ENCODE peak calls at places on chromosomes 13 and 19, in five cellular contexts. One of them, this sample, is unnamed.

GRCh38 chr13:30045916-30046704 is 195.7 kb upstream of the UBL3 start:
- DNase-seq in NCI-H1436 treated with DMSO at 0.1 percent for 48 hours: no peak
- DNase-seq in cardiac muscle cell: no peak
- DNase-seq in mammary epithelial cell: peak
- DNase-seq in non-pigmented ciliary epithelial cell: peak
- DNase-seq in this sample: no peak

GRCh38 chr13:29509999-29510586 is 85.4 kb downstream of the SLC7A1 start:
- DNase-seq in NCI-H1436 treated with DMSO at 0.1 percent for 48 hours: no peak
- DNase-seq in cardiac muscle cell: no peak
- DNase-seq in mammary epithelial cell: no peak
- DNase-seq in non-pigmented ciliary epithelial cell: no peak
- DNase-seq in this sample: no peak

GRCh38 chr19:33440682-33441081 is 67.2 kb downstream of the CEBPG start:
- DNase-seq in NCI-H1436 treated with DMSO at 0.1 percent for 48 hours: no peak
- DNase-seq in cardiac muscle cell: no peak
- DNase-seq in mammary epithelial cell: no peak
- DNase-seq in non-pigmented ciliary epithelial cell: no peak
- DNase-seq in this sample: no peak

GRCh38 chr19:15575406-15575805 is 39.6 kb upstream of the CYP4F8 start:
- DNase-seq in NCI-H1436 treated with DMSO at 0.1 percent for 48 hours: no peak
- DNase-seq in cardiac muscle cell: no peak
- DNase-seq in mammary epithelial cell: no peak
- DNase-seq in non-pigmented ciliary epithelial cell: no peak
- DNase-seq in this sample: no peak

GRCh38 chr13:27269114-27269665 is 1.4 kb upstream of the RASL11A start:
- DNase-seq in NCI-H1436 treated with DMSO at 0.1 percent for 48 hours: no peak
- DNase-seq in cardiac muscle cell: no peak
- DNase-seq in mammary epithelial cell: no peak
- DNase-seq in non-pigmented ciliary epithelial cell: no peak
- DNase-seq in this sample: no peak

GRCh38 chr13:25375727-25376358 is 4.1 kb downstream of the ATP8A2 start:
- DNase-seq in NCI-H1436 treated with DMSO at 0.1 percent for 48 hours: no peak
- DNase-seq in cardiac muscle cell: peak
- DNase-seq in mammary epithelial cell: peak
- DNase-seq in non-pigmented ciliary epithelial cell: peak
- DNase-seq in this sample: peak

GRCh38 chr19:16506961-16507360 is 10.8 kb downstream of the C19orf44 start:
- DNase-seq in NCI-H1436 treated with DMSO at 0.1 percent for 48 hours: no peak
- DNase-seq in cardiac muscle cell: no peak
- DNase-seq in mammary epithelial cell: no peak
- DNase-seq in non-pigmented ciliary epithelial cell: no peak
- DNase-seq in this sample: no peak

GRCh38 chr13:45303866-45304265 is 37.1 kb downstream of the TPT1 start:
- DNase-seq in NCI-H1436 treated with DMSO at 0.1 percent for 48 hours: no peak
- DNase-seq in cardiac muscle cell: no peak
- DNase-seq in mammary epithelial cell: no peak
- DNase-seq in non-pigmented ciliary epithelial cell: no peak
- DNase-seq in this sample: no peak

GRCh38 chr19:14661372-14661924 is 13.2 kb downstream of the ADGRE3 start:
- DNase-seq in NCI-H1436 treated with DMSO at 0.1 percent for 48 hours: no peak
- DNase-seq in cardiac muscle cell: no peak
- DNase-seq in mammary epithelial cell: no peak
- DNase-seq in non-pigmented ciliary epithelial cell: no peak
- DNase-seq in this sample: no peak

GRCh38 chr19:12648088-12648487 is 18.5 kb downstream of the MAN2B1 start:
- DNase-seq in NCI-H1436 treated with DMSO at 0.1 percent for 48 hours: no peak
- DNase-seq in cardiac muscle cell: no peak
- DNase-seq in mammary epithelial cell: no peak
- DNase-seq in non-pigmented ciliary epithelial cell: no peak
- DNase-seq in this sample: no peak

GRCh38 chr19:52391135-52391534 is 6.5 kb upstream of the ZNF528 start:
- DNase-seq in NCI-H1436 treated with DMSO at 0.1 percent for 48 hours: no peak
- DNase-seq in cardiac muscle cell: no peak
- DNase-seq in mammary epithelial cell: no peak
- DNase-seq in non-pigmented ciliary epithelial cell: no peak
- DNase-seq in this sample: no peak

GRCh38 chr13:75359266-75359665 is 122.7 kb downstream of the TBC1D4 start:
- DNase-seq in NCI-H1436 treated with DMSO at 0.1 percent for 48 hours: no peak
- DNase-seq in cardiac muscle cell: no peak
- DNase-seq in mammary epithelial cell: peak
- DNase-seq in non-pigmented ciliary epithelial cell: peak
- DNase-seq in this sample: no peak

GRCh38 chr19:5957132-5957531 is 20.8 kb downstream of the RANBP3 start:
- DNase-seq in NCI-H1436 treated with DMSO at 0.1 percent for 48 hours: no peak
- DNase-seq in cardiac muscle cell: no peak
- DNase-seq in mammary epithelial cell: no peak
- DNase-seq in non-pigmented ciliary epithelial cell: no peak
- DNase-seq in this sample: no peak

GRCh38 chr19:39144487-39145071 is 19.0 kb downstream of the PAK4 start:
- DNase-seq in NCI-H1436 treated with DMSO at 0.1 percent for 48 hours: no peak
- DNase-seq in cardiac muscle cell: no peak
- DNase-seq in mammary epithelial cell: no peak
- DNase-seq in non-pigmented ciliary epithelial cell: no peak
- DNase-seq in this sample: peak

GRCh38 chr13:110266431-110266809 is 40.5 kb downstream of the COL4A1 start:
- DNase-seq in NCI-H1436 treated with DMSO at 0.1 percent for 48 hours: no peak
- DNase-seq in cardiac muscle cell: no peak
- DNase-seq in mammary epithelial cell: no peak
- DNase-seq in non-pigmented ciliary epithelial cell: no peak
- DNase-seq in this sample: no peak

GRCh38 chr13:73390100-73390499 is 331.3 kb downstream of the KLF5 start:
- DNase-seq in NCI-H1436 treated with DMSO at 0.1 percent for 48 hours: no peak
- DNase-seq in cardiac muscle cell: no peak
- DNase-seq in mammary epithelial cell: peak
- DNase-seq in non-pigmented ciliary epithelial cell: no peak
- DNase-seq in this sample: no peak

GRCh38 chr19:2270572-2271515 is 11.1 kb downstream of the PEAK3 start:
- DNase-seq in NCI-H1436 treated with DMSO at 0.1 percent for 48 hours: no peak
- DNase-seq in cardiac muscle cell: peak
- DNase-seq in mammary epithelial cell: peak
- DNase-seq in non-pigmented ciliary epithelial cell: no peak
- DNase-seq in this sample: peak

GRCh38 chr19:51097166-51097736 is 11.0 kb downstream of the CTU1 start:
- DNase-seq in NCI-H1436 treated with DMSO at 0.1 percent for 48 hours: no peak
- DNase-seq in cardiac muscle cell: peak
- DNase-seq in mammary epithelial cell: peak
- DNase-seq in non-pigmented ciliary epithelial cell: no peak
- DNase-seq in this sample: peak

GRCh38 chr19:40264314-40265054 is 20.7 kb downstream of the AKT2 start:
- DNase-seq in NCI-H1436 treated with DMSO at 0.1 percent for 48 hours: no peak
- DNase-seq in cardiac muscle cell: no peak
- DNase-seq in mammary epithelial cell: no peak
- DNase-seq in non-pigmented ciliary epithelial cell: no peak
- DNase-seq in this sample: no peak

GRCh38 chr13:102688306-102688973 is 6.4 kb downstream of the METTL21C start:
- DNase-seq in NCI-H1436 treated with DMSO at 0.1 percent for 48 hours: no peak
- DNase-seq in cardiac muscle cell: no peak
- DNase-seq in mammary epithelial cell: no peak
- DNase-seq in non-pigmented ciliary epithelial cell: no peak
- DNase-seq in this sample: no peak

GRCh38 chr19:19386373-19386869 is 19.1 kb upstream of the GATAD2A start:
- DNase-seq in NCI-H1436 treated with DMSO at 0.1 percent for 48 hours: no peak
- DNase-seq in cardiac muscle cell: no peak
- DNase-seq in mammary epithelial cell: no peak
- DNase-seq in non-pigmented ciliary epithelial cell: no peak
- DNase-seq in this sample: no peak

GRCh38 chr19:47778954-47779351 is 450 bp downstream of the SELENOW start:
- DNase-seq in NCI-H1436 treated with DMSO at 0.1 percent for 48 hours: no peak
- DNase-seq in cardiac muscle cell: peak
- DNase-seq in mammary epithelial cell: peak
- DNase-seq in non-pigmented ciliary epithelial cell: no peak
- DNase-seq in this sample: no peak

GRCh38 chr13:108478179-108478578 is 151.2 kb upstream of the MYO16 start:
- DNase-seq in NCI-H1436 treated with DMSO at 0.1 percent for 48 hours: no peak
- DNase-seq in cardiac muscle cell: no peak
- DNase-seq in mammary epithelial cell: no peak
- DNase-seq in non-pigmented ciliary epithelial cell: no peak
- DNase-seq in this sample: no peak

GRCh38 chr19:55173717-55174409 is 6.2 kb downstream of the SYT5 start:
- DNase-seq in NCI-H1436 treated with DMSO at 0.1 percent for 48 hours: no peak
- DNase-seq in cardiac muscle cell: peak
- DNase-seq in mammary epithelial cell: peak
- DNase-seq in non-pigmented ciliary epithelial cell: no peak
- DNase-seq in this sample: peak

GRCh38 chr13:100454876-100455275 is 133.7 kb downstream of the GGACT start:
- DNase-seq in NCI-H1436 treated with DMSO at 0.1 percent for 48 hours: no peak
- DNase-seq in cardiac muscle cell: no peak
- DNase-seq in mammary epithelial cell: peak
- DNase-seq in non-pigmented ciliary epithelial cell: peak
- DNase-seq in this sample: no peak

GRCh38 chr13:34321986-34322385 is 504.0 kb downstream of the RFC3 start:
- DNase-seq in NCI-H1436 treated with DMSO at 0.1 percent for 48 hours: no peak
- DNase-seq in cardiac muscle cell: no peak
- DNase-seq in mammary epithelial cell: no peak
- DNase-seq in non-pigmented ciliary epithelial cell: no peak
- DNase-seq in this sample: no peak

GRCh38 chr19:41871573-41872383 is 5.3 kb upstream of the CD79A start:
- DNase-seq in NCI-H1436 treated with DMSO at 0.1 percent for 48 hours: no peak
- DNase-seq in cardiac muscle cell: no peak
- DNase-seq in mammary epithelial cell: no peak
- DNase-seq in non-pigmented ciliary epithelial cell: no peak
- DNase-seq in this sample: no peak

GRCh38 chr19:18588611-18589379 is at the start of gene REX1BD:
- DNase-seq in NCI-H1436 treated with DMSO at 0.1 percent for 48 hours: no peak
- DNase-seq in cardiac muscle cell: peak
- DNase-seq in mammary epithelial cell: peak
- DNase-seq in non-pigmented ciliary epithelial cell: no peak
- DNase-seq in this sample: peak

GRCh38 chr19:49997709-49998108 is 27.5 kb downstream of the VRK3 start:
- DNase-seq in NCI-H1436 treated with DMSO at 0.1 percent for 48 hours: no peak
- DNase-seq in cardiac muscle cell: peak
- DNase-seq in mammary epithelial cell: peak
- DNase-seq in non-pigmented ciliary epithelial cell: no peak
- DNase-seq in this sample: peak

GRCh38 chr13:45674908-45675307 is 27.2 kb upstream of the CBY2 start:
- DNase-seq in NCI-H1436 treated with DMSO at 0.1 percent for 48 hours: no peak
- DNase-seq in cardiac muscle cell: peak
- DNase-seq in mammary epithelial cell: peak
- DNase-seq in non-pigmented ciliary epithelial cell: peak
- DNase-seq in this sample: no peak

GRCh38 chr13:77176350-77176749 is 149.4 kb upstream of the FBXL3 start:
- DNase-seq in NCI-H1436 treated with DMSO at 0.1 percent for 48 hours: no peak
- DNase-seq in cardiac muscle cell: no peak
- DNase-seq in mammary epithelial cell: peak
- DNase-seq in non-pigmented ciliary epithelial cell: peak
- DNase-seq in this sample: no peak

GRCh38 chr13:94829801-94830200 is 117.5 kb upstream of the SOX21 start:
- DNase-seq in NCI-H1436 treated with DMSO at 0.1 percent for 48 hours: no peak
- DNase-seq in cardiac muscle cell: no peak
- DNase-seq in mammary epithelial cell: no peak
- DNase-seq in non-pigmented ciliary epithelial cell: no peak
- DNase-seq in this sample: no peak

GRCh38 chr19:3692141-3693029 is 7.9 kb downstream of the PIP5K1C start:
- DNase-seq in NCI-H1436 treated with DMSO at 0.1 percent for 48 hours: no peak
- DNase-seq in cardiac muscle cell: no peak
- DNase-seq in mammary epithelial cell: no peak
- DNase-seq in non-pigmented ciliary epithelial cell: no peak
- DNase-seq in this sample: no peak

GRCh38 chr19:8444677-8445487 is at the start of gene HNRNPM:
- DNase-seq in NCI-H1436 treated with DMSO at 0.1 percent for 48 hours: peak
- DNase-seq in cardiac muscle cell: peak
- DNase-seq in mammary epithelial cell: peak
- DNase-seq in non-pigmented ciliary epithelial cell: peak
- DNase-seq in this sample: peak

GRCh38 chr13:46015374-46015773 is 37.2 kb downstream of the ZC3H13 start:
- DNase-seq in NCI-H1436 treated with DMSO at 0.1 percent for 48 hours: no peak
- DNase-seq in cardiac muscle cell: no peak
- DNase-seq in mammary epithelial cell: no peak
- DNase-seq in non-pigmented ciliary epithelial cell: no peak
- DNase-seq in this sample: no peak

GRCh38 chr13:80361883-80362327 is 21.0 kb upstream of the SPRY2 start:
- DNase-seq in NCI-H1436 treated with DMSO at 0.1 percent for 48 hours: no peak
- DNase-seq in cardiac muscle cell: peak
- DNase-seq in mammary epithelial cell: peak
- DNase-seq in non-pigmented ciliary epithelial cell: no peak
- DNase-seq in this sample: no peak

GRCh38 chr13:37446503-37446902 is 152.1 kb downstream of the POSTN start:
- DNase-seq in NCI-H1436 treated with DMSO at 0.1 percent for 48 hours: no peak
- DNase-seq in cardiac muscle cell: peak
- DNase-seq in mammary epithelial cell: peak
- DNase-seq in non-pigmented ciliary epithelial cell: peak
- DNase-seq in this sample: no peak

GRCh38 chr19:440391-441212 is 20.2 kb downstream of the SHC2 start:
- DNase-seq in NCI-H1436 treated with DMSO at 0.1 percent for 48 hours: no peak
- DNase-seq in cardiac muscle cell: no peak
- DNase-seq in mammary epithelial cell: no peak
- DNase-seq in non-pigmented ciliary epithelial cell: no peak
- DNase-seq in this sample: no peak

GRCh38 chr13:111609631-111610030 is 289.2 kb downstream of the TEX29 start:
- DNase-seq in NCI-H1436 treated with DMSO at 0.1 percent for 48 hours: no peak
- DNase-seq in cardiac muscle cell: no peak
- DNase-seq in mammary epithelial cell: no peak
- DNase-seq in non-pigmented ciliary epithelial cell: no peak
- DNase-seq in this sample: no peak

GRCh38 chr13:25085125-25085742 is 10.7 kb upstream of the PABPC3 start:
- DNase-seq in NCI-H1436 treated with DMSO at 0.1 percent for 48 hours: no peak
- DNase-seq in cardiac muscle cell: peak
- DNase-seq in mammary epithelial cell: peak
- DNase-seq in non-pigmented ciliary epithelial cell: peak
- DNase-seq in this sample: peak

This sample was measured in BE2C.